ENCODE peak calls at places on chromosomes 1 and 21, in nine cellular contexts. D, X, W, A, G, V, T, E and B are unnamed samples.

GRCh38 chr1:172135076-172135672 is 285.3 kb upstream of the C1orf105 start:
- DNase-seq in G (no peak), E (no peak), W (no peak), T (peak), D (no peak), A (no peak), V (no peak), X (no peak), B (no peak)

GRCh38 chr1:206467915-206468314 is 2.4 kb upstream of the IKBKE start:
- DNase-seq in G (no peak), A (no peak), E (peak), D (no peak), V (no peak), T (no peak), W (no peak), X (no peak), B (no peak)

GRCh38 chr1:68140536-68140935 is 90.1 kb upstream of the DIRAS3 start:
- DNase-seq in G (no peak), V (peak), X (no peak), A (no peak), E (peak), D (no peak), T (no peak), W (no peak), B (no peak)

GRCh38 chr1:237043846-237044636 is 2.1 kb downstream of the RYR2 start:
- DNase-seq in V (no peak), W (no peak), A (no peak), T (no peak), G (no peak), X (no peak), E (no peak), D (no peak), B (no peak)

GRCh38 chr1:204958325-204959307 is 84.4 kb upstream of the CNTN2 start:
- DNase-seq in X (no peak), D (no peak), A (no peak), G (no peak), E (no peak), T (no peak), W (no peak), V (no peak), B (no peak)

GRCh38 chr1:229526695-229527094 is 18.6 kb upstream of the NUP133 start:
- DNase-seq in T (no peak), V (no peak), A (no peak), X (no peak), W (no peak), E (no peak), D (no peak), G (no peak), B (no peak)

GRCh38 chr1:29638281-29638680 is 402.0 kb downstream of the PTPRU start:
- DNase-seq in A (no peak), W (peak), T (no peak), G (no peak), V (no peak), X (no peak), D (no peak), E (no peak), B (no peak)

GRCh38 chr1:66981679-66982078 is 56.9 kb downstream of the MIER1 start:
- DNase-seq in G (no peak), E (no peak), D (peak), X (no peak), W (no peak), T (peak), A (peak), V (peak), B (no peak)

GRCh38 chr1:14136881-14137280 is 436.9 kb downstream of the PRDM2 start:
- DNase-seq in T (no peak), E (no peak), D (no peak), A (no peak), X (no peak), V (no peak), W (no peak), G (no peak), B (no peak)

GRCh38 chr1:154819628-154820590 is 50.2 kb downstream of the KCNN3 start:
- DNase-seq in G (no peak), T (peak), A (peak), W (no peak), X (no peak), D (no peak), E (peak), V (peak), B (no peak)

GRCh38 chr1:34787461-34788420 is 5.1 kb upstream of the GJA4 start:
- DNase-seq in A (no peak), D (no peak), G (no peak), W (peak), T (no peak), V (no peak), X (no peak), E (no peak), B (no peak)

GRCh38 chr1:119617751-119618691 is 30.0 kb downstream of the ZNF697 start:
- DNase-seq in V (no peak), G (no peak), W (no peak), D (peak), T (no peak), A (no peak), X (no peak), E (peak), B (peak)

GRCh38 chr1:234725177-234726132 is 115.5 kb upstream of the IRF2BP2 start:
- DNase-seq in G (no peak), T (peak), V (peak), E (no peak), A (peak), X (no peak), W (peak), D (peak), B (no peak)

GRCh38 chr1:218705391-218705790 is 360.3 kb downstream of the TGFB2 start:
- DNase-seq in T (no peak), V (peak), G (no peak), E (no peak), A (no peak), X (no peak), W (no peak), D (no peak), B (no peak)

GRCh38 chr1:23591460-23592208 is 32.3 kb upstream of the ID3 start:
- DNase-seq in D (no peak), V (no peak), X (no peak), E (peak), G (no peak), T (peak), A (peak), W (no peak), B (no peak)

GRCh38 chr1:30919025-30919881 is 10.7 kb upstream of the SDC3 start:
- DNase-seq in V (peak), D (no peak), W (peak), X (no peak), A (no peak), G (no peak), T (no peak), E (no peak), B (peak)

GRCh38 chr1:43648448-43648847 is 1.5 kb upstream of the KDM4A start:
- DNase-seq in T (no peak), A (no peak), W (no peak), G (no peak), D (no peak), X (no peak), E (peak), V (no peak), B (no peak)

GRCh38 chr1:2053784-2054376 is 3.7 kb downstream of the PRKCZ start:
- DNase-seq in E (no peak), G (no peak), T (no peak), A (no peak), D (no peak), X (no peak), W (no peak), V (no peak), B (no peak)

GRCh38 chr1:161115132-161115711 is 2.6 kb downstream of the PFDN2 start:
- DNase-seq in V (peak), W (no peak), A (no peak), D (no peak), E (peak), X (no peak), G (no peak), T (peak), B (peak)

GRCh38 chr1:208170252-208170651 is 73.9 kb downstream of the PLXNA2 start:
- DNase-seq in E (no peak), T (no peak), V (no peak), D (no peak), G (no peak), W (no peak), X (peak), A (no peak), B (no peak)

GRCh38 chr1:181396811-181397210 is 86.5 kb upstream of the CACNA1E start:
- DNase-seq in G (no peak), V (no peak), T (no peak), D (no peak), E (no peak), A (no peak), X (no peak), W (no peak), B (no peak)

GRCh38 chr1:26752519-26752918 is 35.2 kb upstream of the PIGV start:
- DNase-seq in T (no peak), W (no peak), E (no peak), G (no peak), A (no peak), D (no peak), X (no peak), V (no peak), B (no peak)

GRCh38 chr1:234538062-234538731 is 59.2 kb upstream of the TARBP1 start:
- DNase-seq in T (no peak), E (no peak), A (no peak), D (peak), V (no peak), X (no peak), G (no peak), W (peak), B (no peak)

GRCh38 chr1:12166834-12167492 is at the start of gene TNFRSF1B:
- DNase-seq in T (peak), D (peak), W (peak), E (no peak), X (no peak), V (no peak), A (peak), G (no peak), B (no peak)

GRCh38 chr21:37373539-37373938 is 7.0 kb downstream of the DYRK1A start:
- DNase-seq in D (no peak), A (no peak), G (no peak), W (no peak), E (no peak), T (no peak), V (no peak), X (no peak), B (no peak)

GRCh38 chr1:216181590-216181989 is 241.7 kb downstream of the USH2A start:
- DNase-seq in V (no peak), X (no peak), D (no peak), W (no peak), A (no peak), E (no peak), G (no peak), T (no peak), B (no peak)

GRCh38 chr1:52706136-52706670 is 8.1 kb upstream of the COA7 start:
- DNase-seq in D (no peak), G (no peak), E (no peak), A (no peak), T (no peak), V (no peak), X (no peak), W (peak), B (no peak)